ENCODE peak calls at places on chromosome 13, in nine cellular contexts. One of them, this sample, is unnamed.
A peak's percentile ranks its signal among the peaks of the same experiment; 100 is the strongest.

GRCh38 chr13:94749162-94749561 is 36.8 kb upstream of the SOX21 start:
- DNase-seq in stimulated activated CD4-positive, alpha-beta T cell treated with anti-CD3 and anti-CD28 coated beads, Interleukin-15, amount 100 ng/mL, for 1 hour: no peak
- DNase-seq in neural progenitor cell: no peak
- DNase-seq in right cardiac atrium: no peak
- DNase-seq in heart right ventricle: no peak
- DNase-seq in lung microvascular endothelial cell: no peak
- DNase-seq in NCI-H748 treated with DMSO at 0.1 percent for 48 hours: no peak
- DNase-seq in HCEC 1CT: no peak
- DNase-seq in GDM1: no peak
- DNase-seq in this sample: no peak

GRCh38 chr13:34591163-34591562 is 350.9 kb upstream of the NBEA start:
- DNase-seq in stimulated activated CD4-positive, alpha-beta T cell treated with anti-CD3 and anti-CD28 coated beads, Interleukin-15, amount 100 ng/mL, for 1 hour: no peak
- DNase-seq in neural progenitor cell: no peak
- DNase-seq in right cardiac atrium: no peak
- DNase-seq in heart right ventricle: no peak
- DNase-seq in lung microvascular endothelial cell: no peak
- DNase-seq in NCI-H748 treated with DMSO at 0.1 percent for 48 hours: no peak
- DNase-seq in HCEC 1CT: no peak
- DNase-seq in GDM1: no peak
- DNase-seq in this sample: no peak

GRCh38 chr13:39196957-39197644 is 158.8 kb downstream of the NHLRC3 start:
- DNase-seq in stimulated activated CD4-positive, alpha-beta T cell treated with anti-CD3 and anti-CD28 coated beads, Interleukin-15, amount 100 ng/mL, for 1 hour: no peak
- DNase-seq in neural progenitor cell: no peak
- DNase-seq in right cardiac atrium: no peak
- DNase-seq in heart right ventricle: no peak
- DNase-seq in lung microvascular endothelial cell: peak; percentile 19
- DNase-seq in NCI-H748 treated with DMSO at 0.1 percent for 48 hours: no peak
- DNase-seq in HCEC 1CT: no peak
- DNase-seq in GDM1: no peak
- DNase-seq in this sample: no peak

GRCh38 chr13:50713849-50714248 is 129.6 kb downstream of the DLEU7 start:
- DNase-seq in stimulated activated CD4-positive, alpha-beta T cell treated with anti-CD3 and anti-CD28 coated beads, Interleukin-15, amount 100 ng/mL, for 1 hour: no peak
- DNase-seq in neural progenitor cell: no peak
- DNase-seq in right cardiac atrium: no peak
- DNase-seq in heart right ventricle: no peak
- DNase-seq in lung microvascular endothelial cell: peak; percentile 48
- DNase-seq in NCI-H748 treated with DMSO at 0.1 percent for 48 hours: no peak
- DNase-seq in HCEC 1CT: peak; percentile 3
- DNase-seq in GDM1: peak; percentile 87
- DNase-seq in this sample: no peak

GRCh38 chr13:83815598-83815997 is 66.7 kb downstream of the SLITRK1 start:
- DNase-seq in stimulated activated CD4-positive, alpha-beta T cell treated with anti-CD3 and anti-CD28 coated beads, Interleukin-15, amount 100 ng/mL, for 1 hour: no peak
- DNase-seq in neural progenitor cell: peak; percentile 14
- DNase-seq in right cardiac atrium: no peak
- DNase-seq in heart right ventricle: no peak
- DNase-seq in lung microvascular endothelial cell: no peak
- DNase-seq in NCI-H748 treated with DMSO at 0.1 percent for 48 hours: no peak
- DNase-seq in HCEC 1CT: no peak
- DNase-seq in GDM1: no peak
- DNase-seq in this sample: no peak

GRCh38 chr13:83312194-83312593 is 570.1 kb downstream of the SLITRK1 start:
- DNase-seq in stimulated activated CD4-positive, alpha-beta T cell treated with anti-CD3 and anti-CD28 coated beads, Interleukin-15, amount 100 ng/mL, for 1 hour: no peak
- DNase-seq in neural progenitor cell: no peak
- DNase-seq in right cardiac atrium: no peak
- DNase-seq in heart right ventricle: no peak
- DNase-seq in lung microvascular endothelial cell: no peak
- DNase-seq in NCI-H748 treated with DMSO at 0.1 percent for 48 hours: no peak
- DNase-seq in HCEC 1CT: peak; percentile 32
- DNase-seq in GDM1: no peak
- DNase-seq in this sample: no peak

GRCh38 chr13:94656766-94657165 is 55.1 kb downstream of the GPR180 start:
- DNase-seq in stimulated activated CD4-positive, alpha-beta T cell treated with anti-CD3 and anti-CD28 coated beads, Interleukin-15, amount 100 ng/mL, for 1 hour: no peak
- DNase-seq in neural progenitor cell: no peak
- DNase-seq in right cardiac atrium: no peak
- DNase-seq in heart right ventricle: no peak
- DNase-seq in lung microvascular endothelial cell: peak; percentile 72
- DNase-seq in NCI-H748 treated with DMSO at 0.1 percent for 48 hours: no peak
- DNase-seq in HCEC 1CT: peak; percentile 98
- DNase-seq in GDM1: no peak
- DNase-seq in this sample: no peak

GRCh38 chr13:111004444-111004843 is 89.6 kb upstream of the ANKRD10 start:
- DNase-seq in stimulated activated CD4-positive, alpha-beta T cell treated with anti-CD3 and anti-CD28 coated beads, Interleukin-15, amount 100 ng/mL, for 1 hour: no peak
- DNase-seq in neural progenitor cell: no peak
- DNase-seq in right cardiac atrium: no peak
- DNase-seq in heart right ventricle: no peak
- DNase-seq in lung microvascular endothelial cell: no peak
- DNase-seq in NCI-H748 treated with DMSO at 0.1 percent for 48 hours: no peak
- DNase-seq in HCEC 1CT: no peak
- DNase-seq in GDM1: no peak
- DNase-seq in this sample: no peak

GRCh38 chr13:80374453-80374852 is 33.5 kb upstream of the SPRY2 start:
- DNase-seq in stimulated activated CD4-positive, alpha-beta T cell treated with anti-CD3 and anti-CD28 coated beads, Interleukin-15, amount 100 ng/mL, for 1 hour: no peak
- DNase-seq in neural progenitor cell: no peak
- DNase-seq in right cardiac atrium: peak; percentile 78
- DNase-seq in heart right ventricle: peak; percentile 29
- DNase-seq in lung microvascular endothelial cell: no peak
- DNase-seq in NCI-H748 treated with DMSO at 0.1 percent for 48 hours: no peak
- DNase-seq in HCEC 1CT: no peak
- DNase-seq in GDM1: no peak
- DNase-seq in this sample: no peak

GRCh38 chr13:39110518-39111097 is 72.4 kb downstream of the NHLRC3 start:
- DNase-seq in stimulated activated CD4-positive, alpha-beta T cell treated with anti-CD3 and anti-CD28 coated beads, Interleukin-15, amount 100 ng/mL, for 1 hour: no peak
- DNase-seq in neural progenitor cell: no peak
- DNase-seq in right cardiac atrium: no peak
- DNase-seq in heart right ventricle: no peak
- DNase-seq in lung microvascular endothelial cell: no peak
- DNase-seq in NCI-H748 treated with DMSO at 0.1 percent for 48 hours: no peak
- DNase-seq in HCEC 1CT: no peak
- DNase-seq in GDM1: no peak
- DNase-seq in this sample: no peak

GRCh38 chr13:104984296-104984818 is 1551.1 kb downstream of the EFNB2 start:
- DNase-seq in stimulated activated CD4-positive, alpha-beta T cell treated with anti-CD3 and anti-CD28 coated beads, Interleukin-15, amount 100 ng/mL, for 1 hour: no peak
- DNase-seq in neural progenitor cell: no peak
- DNase-seq in right cardiac atrium: peak; percentile 63
- DNase-seq in heart right ventricle: peak; percentile 50
- DNase-seq in lung microvascular endothelial cell: peak; percentile 50
- DNase-seq in NCI-H748 treated with DMSO at 0.1 percent for 48 hours: no peak
- DNase-seq in HCEC 1CT: no peak
- DNase-seq in GDM1: peak; percentile 71
- DNase-seq in this sample: no peak

This sample was measured in prostate gland.